ENCODE peak calls at places on chromosome 13, in four cellular contexts. Z is HepG2, V is GM12878, O is K562. F is an unnamed sample.

GRCh38 chr13:65966991-65967451 is 1263.1 kb downstream of the PCDH9 start:
- DNase-seq in V (no peak), O (peak; percentile 2), Z (peak; percentile 34), F (peak; percentile 79)

GRCh38 chr13:66347718-66348117 is 882.4 kb downstream of the PCDH9 start:
- DNase-seq in O (no peak), Z (no peak), V (no peak), F (no peak)

GRCh38 chr13:30370916-30371521 is 51.3 kb upstream of the UBE2L5 start:
- DNase-seq in O (no peak), Z (no peak), V (no peak), F (no peak)

GRCh38 chr13:77409412-77409811 is 82.5 kb upstream of the MYCBP2 start:
- DNase-seq in V (no peak), Z (no peak), O (no peak), F (no peak)

GRCh38 chr13:37954191-37954590 is 84.6 kb upstream of the TRPC4 start:
- DNase-seq in O (no peak), Z (no peak), V (no peak), F (no peak)

GRCh38 chr13:21673592-21674270 is 2.9 kb downstream of the FGF9 start:
- DNase-seq in O (peak; percentile 19), V (no peak), Z (no peak), F (peak; percentile 49)

GRCh38 chr13:20174656-20175405 is 14.0 kb upstream of the GJA3 start:
- DNase-seq in O (peak; percentile 20), V (peak; percentile 43), Z (peak; percentile 26), F (peak; percentile 21)

GRCh38 chr13:97359181-97360057 is 74.5 kb upstream of the RAP2A start:
- DNase-seq in O (peak; percentile 43), V (no peak), Z (peak; percentile 73), F (peak; percentile 53)

GRCh38 chr13:70864731-70865130 is 756.5 kb upstream of the KLHL1 start:
- DNase-seq in V (no peak), O (no peak), Z (no peak), F (no peak)

GRCh38 chr13:24540236-24541126 is 27.9 kb upstream of the PARP4 start:
- DNase-seq in V (no peak), O (peak; percentile 32), Z (peak; percentile 2), F (peak; percentile 5)

GRCh38 chr13:60679928-60680693 is 283.1 kb downstream of the TDRD3 start:
- DNase-seq in V (no peak), Z (no peak), O (no peak), F (no peak)

GRCh38 chr13:52450012-52450792 is at the start of gene VPS36:
- DNase-seq in V (peak; percentile 72), O (peak; percentile 87), Z (peak; percentile 83), F (peak; percentile 89)

GRCh38 chr13:75357576-75358295 is 124.2 kb downstream of the TBC1D4 start:
- DNase-seq in V (no peak), Z (peak; percentile 69), O (peak; percentile 69), F (peak; percentile 93)

GRCh38 chr13:99692854-99693253 is 191.6 kb downstream of the TM9SF2 start:
- DNase-seq in Z (no peak), V (no peak), O (no peak), F (no peak)

GRCh38 chr13:27922974-27923612 is 3.3 kb downstream of the PDX1 start:
- DNase-seq in O (no peak), V (no peak), Z (no peak), F (no peak)

GRCh38 chr13:51564252-51564651 is 20.0 kb upstream of the WDFY2 start:
- DNase-seq in Z (no peak), O (no peak), V (no peak), F (no peak)

GRCh38 chr13:47146991-47147783 is 250.3 kb upstream of the HTR2A start:
- DNase-seq in V (peak; percentile 55), O (no peak), Z (no peak), F (no peak)

GRCh38 chr13:99385940-99386339 is 78.7 kb upstream of the GPR183 start:
- DNase-seq in V (no peak), O (no peak), Z (no peak), F (no peak)

GRCh38 chr13:47796816-47797215 is 204.3 kb downstream of the SUCLA2 start:
- DNase-seq in O (no peak), V (no peak), Z (no peak), F (no peak)

GRCh38 chr13:51687928-51688714 is 103.9 kb downstream of the WDFY2 start:
- DNase-seq in Z (peak; percentile 32), O (no peak), V (no peak), F (no peak)

GRCh38 chr13:51002736-51003135 is 93.1 kb downstream of the RNASEH2B start:
- DNase-seq in Z (no peak), O (no peak), V (no peak), F (no peak)

GRCh38 chr13:36612242-36612641 is 61.6 kb upstream of the SERTM1 start:
- DNase-seq in Z (no peak), V (no peak), O (no peak), F (no peak)

GRCh38 chr13:35731471-35731870 is 255.0 kb upstream of the MAB21L1 start:
- DNase-seq in O (no peak), V (no peak), Z (no peak), F (no peak)

GRCh38 chr13:51801631-51802099 is 2.3 kb downstream of the DHRS12 start:
- DNase-seq in V (no peak), Z (no peak), O (no peak), F (no peak)

GRCh38 chr13:98353750-98354149 is 176.7 kb upstream of the RNF113B start:
- DNase-seq in V (no peak), O (no peak), Z (no peak), F (no peak)

GRCh38 chr13:32017449-32017848 is 14.1 kb upstream of the FRY start:
- DNase-seq in O (no peak), Z (no peak), V (no peak), F (no peak)

GRCh38 chr13:32021785-32022184 is 9.8 kb upstream of the FRY start:
- DNase-seq in V (no peak), O (no peak), Z (no peak), F (no peak)

GRCh38 chr13:32016631-32017030 is 14.9 kb upstream of the FRY start:
- DNase-seq in V (no peak), Z (no peak), O (no peak), F (no peak)

GRCh38 chr13:32022292-32022691 is 9.3 kb upstream of the FRY start:
- DNase-seq in V (no peak), Z (no peak), O (no peak), F (no peak)

DNA sequence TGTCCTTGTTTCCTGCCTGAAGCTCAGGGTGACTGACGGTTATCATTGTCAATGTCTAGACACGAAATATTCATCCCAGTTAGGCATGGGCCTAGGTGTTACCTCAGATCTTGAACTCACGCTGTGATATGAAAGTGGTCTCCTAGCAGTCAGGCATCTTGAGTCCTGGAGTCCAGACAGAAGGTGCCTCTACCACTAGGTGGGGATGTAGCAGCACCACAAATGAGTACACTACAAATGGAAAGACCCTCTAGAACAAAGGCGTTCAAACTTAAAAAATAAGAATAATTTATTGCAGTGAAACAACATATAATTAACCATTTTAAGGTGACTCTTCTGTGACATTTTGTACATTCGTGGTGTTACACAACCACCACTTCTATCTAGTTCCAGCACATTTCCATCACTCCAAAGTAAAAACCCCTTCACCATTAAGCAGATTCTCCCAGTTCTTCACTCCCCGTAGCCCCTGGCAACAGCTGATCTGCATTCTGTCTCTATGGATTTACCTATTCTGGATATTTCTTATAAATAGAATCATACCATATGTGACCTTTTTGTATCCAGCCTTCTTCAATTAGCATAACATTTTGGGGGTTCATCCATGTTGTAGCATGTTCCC is 11.9 kb upstream of the FRY start:
- DNase-seq in V (peak; percentile 17), O (peak; percentile 21), Z (peak; percentile 73), F (peak; percentile 64)
- TF ChIP-seq TARDBP in V (no peak), O (no peak), Z (no peak), F (no peak)

DNA sequence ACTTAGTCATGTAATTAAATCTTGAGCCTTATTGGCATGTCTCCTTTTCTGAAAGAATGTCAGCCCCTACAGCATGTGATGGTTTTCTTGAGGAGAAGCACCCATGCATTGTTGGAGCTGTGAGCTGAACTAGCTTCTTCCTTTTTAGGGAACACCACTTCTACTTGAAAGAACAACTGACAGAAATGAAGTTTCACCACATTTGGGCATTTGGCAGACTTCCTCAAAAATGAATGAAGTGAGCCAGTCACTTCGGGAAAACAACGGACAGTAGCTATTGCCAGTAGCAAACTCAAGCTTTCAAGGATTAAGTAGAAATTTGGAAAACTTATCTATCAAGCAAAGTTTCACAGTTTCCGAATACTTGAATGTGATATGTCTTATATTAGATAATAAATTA is 1351.2 kb downstream of the EFNB2 start:
- DNase-seq in Z (no peak), O (no peak), V (no peak), F (no peak)
- TF ChIP-seq FOXK2 in Z (no peak), O (no peak), V (no peak), F (no peak)

DNA sequence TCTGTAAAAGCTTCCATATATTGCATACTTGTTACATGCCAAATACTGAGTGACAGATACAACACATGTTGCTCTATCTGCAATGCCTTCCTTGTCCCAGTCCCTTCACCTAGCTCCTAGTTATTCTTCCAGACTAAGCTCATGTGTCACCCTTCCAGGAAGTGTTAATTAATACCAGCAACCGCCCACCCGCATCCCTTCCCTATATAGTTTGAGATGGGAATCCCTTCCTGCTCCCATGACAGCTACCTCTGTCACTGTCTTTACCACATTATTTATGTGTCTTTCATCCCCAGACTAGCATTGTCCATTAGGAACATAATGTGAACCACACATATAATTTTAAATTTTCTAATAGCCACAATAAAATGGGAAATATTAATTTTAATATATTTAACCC is 49.5 kb upstream of the FRY start:
- DNase-seq in V (no peak), O (no peak), Z (no peak), F (no peak)
- TF ChIP-seq TARDBP in V (no peak), O (no peak), Z (no peak), F (no peak)

DNA sequence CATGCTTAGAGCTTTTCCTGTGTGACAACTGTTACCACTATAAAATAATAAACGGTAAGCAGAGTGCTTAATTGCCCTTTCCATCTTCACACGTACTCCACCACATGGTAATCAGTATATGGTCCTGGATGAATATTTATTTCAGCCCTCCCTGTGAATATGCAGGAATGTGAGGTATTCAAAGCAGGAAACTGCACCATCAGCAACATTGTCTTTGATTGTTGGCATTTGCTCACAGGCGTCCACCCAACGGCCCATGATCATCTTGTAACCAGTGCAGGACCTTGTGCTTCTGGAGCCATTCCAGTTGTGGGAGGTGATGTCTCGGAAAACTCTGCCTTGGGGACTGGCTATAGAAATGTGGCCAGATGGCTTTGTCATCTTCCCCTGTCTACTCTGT is 132.6 kb downstream of the COG6 start:
- DNase-seq in Z (no peak), O (no peak), V (no peak), F (no peak)
- TF ChIP-seq FOXK2 in Z (no peak), O (no peak), V (no peak), F (no peak)

GRCh38 chr13:54953786-54954185 is 1925.2 kb downstream of the OLFM4 start:
- DNase-seq in V (no peak), Z (no peak), O (no peak), F (no peak)

GRCh38 chr13:54950546-54950945 is 1921.9 kb downstream of the OLFM4 start:
- DNase-seq in V (no peak), O (no peak), Z (no peak), F (no peak)

GRCh38 chr13:54945978-54946377 is 1917.4 kb downstream of the OLFM4 start:
- DNase-seq in Z (no peak), V (no peak), O (no peak), F (no peak)

GRCh38 chr13:54949735-54950134 is 1921.1 kb downstream of the OLFM4 start:
- DNase-seq in O (no peak), Z (no peak), V (no peak), F (no peak)
- TF ChIP-seq TARDBP in O (no peak), Z (no peak), V (no peak), F (no peak)